ENCODE peak calls at places on chromosomes 5 and 9, in six cellular contexts. N is naive thymus-derived CD8-positive, alpha-beta T cell; T is GM13976; X is Ammon's horn; M is NAMALWA; I is vagina. C is an unnamed sample.

GRCh38 chr5:88925692-88926490 is 42.9 kb upstream of the MEF2C start:
- DNase-seq in N (no peak), T (no peak), X (no peak), M (no peak), I (no peak), C (no peak)

GRCh38 chr5:141100243-141100805 is at the start of gene PCDHB3:
- DNase-seq in N (no peak), T (no peak), X (peak), M (peak), I (no peak), C (peak)

GRCh38 chr9:109880276-109881169 is 100.5 kb downstream of the PALM2AKAP2 start:
- DNase-seq in N (no peak), T (peak), X (no peak), M (peak), I (no peak), C (peak)

GRCh38 chr9:137851516-137852217 is 25.9 kb upstream of the CACNA1B start:
- DNase-seq in N (no peak), T (no peak), X (no peak), M (no peak), I (no peak), C (no peak)

GRCh38 chr5:24623018-24623417 is 21.8 kb downstream of the CDH10 start:
- DNase-seq in N (no peak), T (no peak), X (no peak), M (no peak), I (no peak), C (no peak)

GRCh38 chr5:141392429-141393198 is at the start of gene PCDHGA8:
- DNase-seq in N (no peak), T (no peak), X (no peak), M (no peak), I (no peak), C (no peak)

GRCh38 chr5:30414078-30414477 is 779.4 kb upstream of the CDH6 start:
- DNase-seq in N (no peak), T (no peak), X (no peak), M (no peak), I (no peak), C (no peak)

GRCh38 chr9:98521141-98521540 is 187.6 kb downstream of the GABBR2 start:
- DNase-seq in N (no peak), T (no peak), X (no peak), M (no peak), I (peak), C (no peak)

GRCh38 chr5:157038568-157039187 is 20.2 kb downstream of the HAVCR1 start:
- DNase-seq in N (no peak), T (no peak), X (no peak), M (no peak), I (no peak), C (no peak)

GRCh38 chr9:117704024-117704575 is at the start of gene TLR4:
- DNase-seq in N (no peak), T (no peak), X (peak), M (peak), I (no peak), C (no peak)

GRCh38 chr9:84511651-84512050 is 157.9 kb upstream of the NTRK2 start:
- DNase-seq in N (no peak), T (no peak), X (no peak), M (no peak), I (no peak), C (no peak)

GRCh38 chr9:130839237-130840111 is 4.4 kb downstream of the ABL1 start:
- DNase-seq in N (no peak), T (no peak), X (no peak), M (no peak), I (no peak), C (no peak)

GRCh38 chr5:142421158-142421617 is 96.4 kb upstream of the SPRY4 start:
- DNase-seq in N (no peak), T (no peak), X (no peak), M (no peak), I (no peak), C (no peak)

GRCh38 chr9:76895186-76895585 is 10.7 kb downstream of the PRUNE2 start:
- DNase-seq in N (no peak), T (no peak), X (no peak), M (no peak), I (no peak), C (no peak)

GRCh38 chr5:139699352-139699751 is 51.2 kb downstream of the CXXC5 start:
- DNase-seq in N (no peak), T (no peak), X (peak), M (no peak), I (no peak), C (no peak)

GRCh38 chr5:32092938-32093812 is 80.9 kb downstream of the GOLPH3 start:
- DNase-seq in N (peak), T (peak), X (peak), M (peak), I (no peak), C (peak)

GRCh38 chr5:112210430-112211005 is 208.6 kb downstream of the EPB41L4A start:
- DNase-seq in N (no peak), T (no peak), X (peak), M (peak), I (no peak), C (no peak)

GRCh38 chr5:111680737-111681413 is 76.1 kb downstream of the NREP start:
- DNase-seq in N (no peak), T (no peak), X (no peak), M (no peak), I (no peak), C (no peak)

GRCh38 chr9:116990592-116990991 is 303.5 kb downstream of the TRIM32 start:
- DNase-seq in N (no peak), T (no peak), X (no peak), M (no peak), I (no peak), C (no peak)

GRCh38 chr9:130239741-130240241 is 25.8 kb upstream of the HMCN2 start:
- DNase-seq in N (no peak), T (peak), X (no peak), M (no peak), I (no peak), C (no peak)

GRCh38 chr5:142183561-142183960 is 75.0 kb downstream of the NDFIP1 start:
- DNase-seq in N (no peak), T (no peak), X (no peak), M (no peak), I (no peak), C (no peak)

C was measured in iPS DF 19.7.